ENCODE peak calls at places on chromosomes 13 and 19, in five cellular contexts. C is activated CD8-positive, alpha-beta memory T cell treated with anti-CD3 and anti-CD28 coated beads for 4 hours; P is PC-3; F is caudate nucleus; Z is NCI-H774. E is an unnamed sample.

GRCh38 chr13:21637296-21637695 is 33.3 kb upstream of the MICU2 start:
- DNase-seq in P (peak; percentile 96), F (no peak), C (no peak), Z (peak; percentile 45), E (no peak)

GRCh38 chr19:44737238-44738160 is 11.0 kb upstream of the BCL3 start:
- DNase-seq in C (no peak), F (no peak), Z (no peak), P (no peak), E (no peak)

GRCh38 chr19:2270572-2271515 is 11.1 kb downstream of the PEAK3 start:
- DNase-seq in P (peak; percentile 59), C (no peak), Z (peak; percentile 65), F (no peak), E (peak; percentile 71)

GRCh38 chr19:28710278-28710677 is 502.7 kb downstream of the UQCRFS1 start:
- DNase-seq in F (no peak), C (no peak), Z (peak; percentile 30), P (peak; percentile 65), E (peak; percentile 65)

GRCh38 chr13:26052136-26052736 is 420 bp upstream of the SHISA2 start:
- DNase-seq in C (no peak), P (no peak), Z (no peak), F (no peak), E (no peak)

GRCh38 chr19:2015611-2015950 is at the start of gene BTBD2:
- DNase-seq in Z (peak; percentile 61), P (peak; percentile 45), C (peak; percentile 26), F (no peak), E (peak; percentile 77)

GRCh38 chr13:106373989-106374572 is 161.4 kb downstream of the EFNB2 start:
- DNase-seq in F (no peak), P (no peak), C (no peak), Z (no peak), E (no peak)

GRCh38 chr13:76016799-76017198 is 380.7 kb downstream of the LMO7 start:
- DNase-seq in Z (no peak), C (no peak), F (no peak), P (peak; percentile 67), E (no peak)

GRCh38 chr19:55554749-55555152 is 9.4 kb upstream of the SBK3 start:
- DNase-seq in C (no peak), F (no peak), Z (peak; percentile 48), P (no peak), E (no peak)

GRCh38 chr13:99151516-99151915 is 49.1 kb upstream of the UBAC2 start:
- DNase-seq in F (no peak), Z (no peak), C (no peak), P (peak; percentile 88), E (no peak)

GRCh38 chr13:113832204-113832603 is 31.7 kb downstream of the GAS6 start:
- DNase-seq in Z (no peak), C (no peak), F (no peak), P (peak; percentile 10), E (no peak)

GRCh38 chr13:21970172-21970571 is 299.3 kb downstream of the FGF9 start:
- DNase-seq in P (no peak), C (no peak), F (no peak), Z (no peak), E (no peak)

GRCh38 chr13:108662528-108662927 is 33.1 kb downstream of the MYO16 start:
- DNase-seq in P (peak; percentile 41), C (no peak), F (no peak), Z (no peak), E (no peak)

GRCh38 chr19:14767466-14767971 is 10.8 kb downstream of the ADGRE2 start:
- DNase-seq in C (no peak), F (no peak), P (no peak), Z (no peak), E (no peak)

GRCh38 chr13:79663977-79664636 is 183.2 kb downstream of the NDFIP2 start:
- DNase-seq in C (no peak), P (no peak), F (no peak), Z (no peak), E (no peak)

GRCh38 chr13:66014757-66015156 is 1215.4 kb downstream of the PCDH9 start:
- DNase-seq in F (no peak), C (no peak), P (peak; percentile 2), Z (no peak), E (no peak)

GRCh38 chr19:4523306-4524110 is 5.2 kb upstream of the PLIN4 start:
- DNase-seq in F (no peak), Z (no peak), P (peak; percentile 61), C (no peak), E (no peak)

GRCh38 chr19:23118400-23118799 is 1.6 kb downstream of the ZNF730 start:
- DNase-seq in F (no peak), Z (no peak), P (no peak), C (no peak), E (no peak)

GRCh38 chr19:51687791-51688664 is 5.1 kb upstream of the SPACA6 start:
- DNase-seq in F (no peak), C (no peak), P (peak; percentile 62), Z (peak; percentile 3), E (peak; percentile 55)

GRCh38 chr13:112065867-112066623 is 904 bp upstream of the SOX1 start:
- DNase-seq in Z (peak; percentile 91), P (no peak), C (no peak), F (no peak), E (no peak)

GRCh38 chr19:54203151-54203611 is 2.5 kb downstream of the RPS9 start:
- DNase-seq in Z (no peak), C (no peak), F (no peak), P (peak; percentile 46), E (no peak)

GRCh38 chr19:55549500-55550320 is 4.4 kb upstream of the SBK3 start:
- DNase-seq in Z (no peak), P (peak; percentile 81), F (no peak), C (no peak), E (no peak)

GRCh38 chr13:91668844-91669495 is 270.5 kb downstream of the GPC5 start:
- DNase-seq in C (no peak), Z (no peak), P (no peak), F (no peak), E (peak; percentile 8)

GRCh38 chr19:2167896-2168618 is 4.3 kb downstream of the DOT1L start:
- DNase-seq in C (peak; percentile 16), P (peak; percentile 23), Z (no peak), F (no peak), E (peak; percentile 29)

GRCh38 chr19:45075215-45076028 is 856 bp downstream of the ZNF296 start:
- DNase-seq in Z (peak; percentile 65), C (no peak), F (no peak), P (peak; percentile 82), E (peak; percentile 5)

GRCh38 chr19:33640773-33641172 is 19.0 kb downstream of the CHST8 start:
- DNase-seq in P (no peak), Z (no peak), F (no peak), C (no peak), E (no peak)

GRCh38 chr13:98443329-98443728 is 133.6 kb downstream of the STK24 start:
- DNase-seq in F (no peak), Z (no peak), C (no peak), P (peak; percentile 63), E (no peak)

GRCh38 chr13:111267205-111267604 is 53.2 kb upstream of the TEX29 start:
- DNase-seq in F (no peak), P (no peak), Z (no peak), C (no peak), E (no peak)

GRCh38 chr19:3369337-3370213 is 3.2 kb downstream of the NFIC start:
- DNase-seq in P (peak; percentile 59), C (no peak), Z (no peak), F (no peak), E (no peak)